ENCODE peak calls at places on chromosomes 12 and 14, in nine cellular contexts. Q is astrocyte, K is kidney, D is GM23248, B is IMR-90, J is neuronal stem cell, I is PC-3, N is mammary epithelial cell, T is HepG2. L is an unnamed sample.

GRCh38 chr12:24360907-24361306 is 411.4 kb upstream of the SOX5 start:
- DNase-seq in Q (peak; percentile 27), K (no peak), D (no peak), B (peak; percentile 19), J (no peak), I (no peak), N (no peak), T (peak; percentile 58), L (no peak)

GRCh38 chr12:107318554-107318803 is 225.1 kb upstream of the CRY1 start:
- DNase-seq in Q (no peak), K (no peak), D (no peak), B (no peak), J (no peak), I (peak; percentile 17), N (no peak), T (no peak), L (no peak)

GRCh38 chr14:63388766-63389431 is 70.2 kb upstream of the GPHB5 start:
- DNase-seq in Q (peak; percentile 13), K (peak; percentile 68), D (peak; percentile 76), B (peak; percentile 58), J (peak; percentile 23), I (peak; percentile 78), N (peak; percentile 26), T (peak; percentile 37), L (peak; percentile 94)

GRCh38 chr12:88493651-88494050 is 86.6 kb downstream of the KITLG start:
- DNase-seq in Q (peak; percentile 90), K (no peak), D (peak; percentile 95), B (peak; percentile 97), J (no peak), I (peak; percentile 95), N (peak; percentile 74), T (no peak), L (no peak)

GRCh38 chr12:1504304-1505150 is 89.9 kb downstream of the FBXL14 start:
- DNase-seq in Q (no peak), K (peak; percentile 32), D (no peak), B (no peak), J (no peak), I (no peak), N (no peak), T (no peak), L (no peak)

GRCh38 chr12:107178776-107179175 is 85.4 kb upstream of the CRY1 start:
- DNase-seq in Q (no peak), K (no peak), D (no peak), B (no peak), J (no peak), I (no peak), N (no peak), T (no peak), L (no peak)

GRCh38 chr12:6463858-6464257 is 6.6 kb downstream of the VAMP1 start:
- DNase-seq in Q (no peak), K (no peak), D (no peak), B (no peak), J (no peak), I (no peak), N (no peak), T (no peak), L (peak; percentile 45)

GRCh38 chr14:59199205-59199604 is 10.7 kb downstream of the DAAM1 start:
- DNase-seq in Q (no peak), K (no peak), D (no peak), B (no peak), J (no peak), I (no peak), N (no peak), T (no peak), L (no peak)

GRCh38 chr14:38203929-38204716 is 3.6 kb upstream of the SSTR1 start:
- DNase-seq in Q (no peak), K (no peak), D (no peak), B (no peak), J (no peak), I (peak; percentile 30), N (no peak), T (no peak), L (no peak)

GRCh38 chr14:105019861-105020814 is 745 bp downstream of the CDCA4 start:
- DNase-seq in Q (no peak), K (peak; percentile 85), D (peak; percentile 73), B (peak; percentile 49), J (peak; percentile 33), I (no peak), N (no peak), T (no peak), L (peak; percentile 79)

GRCh38 chr12:120092531-120093335 is 23.8 kb downstream of the RAB35 start:
- DNase-seq in Q (no peak), K (no peak), D (no peak), B (no peak), J (no peak), I (no peak), N (no peak), T (peak; percentile 32), L (no peak)

GRCh38 chr12:97148941-97149559 is 242.0 kb downstream of the NEDD1 start:
- DNase-seq in Q (no peak), K (peak; percentile 65), D (peak; percentile 48), B (peak; percentile 4), J (no peak), I (peak; percentile 60), N (peak; percentile 26), T (peak; percentile 56), L (peak; percentile 91)

GRCh38 chr14:69043598-69044267 is 64.6 kb upstream of the ACTN1 start:
- DNase-seq in Q (peak; percentile 86), K (no peak), D (peak; percentile 85), B (peak; percentile 77), J (no peak), I (no peak), N (no peak), T (no peak), L (no peak)

GRCh38 chr12:14272954-14273910 is 92.2 kb upstream of the ATF7IP start:
- DNase-seq in Q (no peak), K (no peak), D (no peak), B (peak; percentile 53), J (no peak), I (peak; percentile 21), N (peak; percentile 78), T (no peak), L (peak; percentile 76)

GRCh38 chr14:103257211-103257962 is 76.7 kb upstream of the EIF5 start:
- DNase-seq in Q (peak; percentile 59), K (no peak), D (peak; percentile 45), B (peak; percentile 29), J (no peak), I (peak; percentile 55), N (peak; percentile 82), T (no peak), L (no peak)

GRCh38 chr14:71231521-71232393 is 324.5 kb downstream of the PCNX1 start:
- DNase-seq in Q (no peak), K (no peak), D (no peak), B (no peak), J (no peak), I (no peak), N (no peak), T (no peak), L (peak; percentile 88)

GRCh38 chr12:75842119-75842518 is 189.5 kb downstream of the PHLDA1 start:
- DNase-seq in Q (peak; percentile 30), K (no peak), D (no peak), B (no peak), J (no peak), I (no peak), N (no peak), T (no peak), L (no peak)

GRCh38 chr14:99946652-99947489 is 118.4 kb upstream of the EVL start:
- DNase-seq in Q (no peak), K (no peak), D (peak; percentile 48), B (no peak), J (peak; percentile 37), I (peak; percentile 39), N (no peak), T (no peak), L (peak; percentile 73)

GRCh38 chr12:98660521-98660920 is 15.4 kb downstream of the APAF1 start:
- DNase-seq in Q (no peak), K (no peak), D (no peak), B (no peak), J (no peak), I (no peak), N (no peak), T (no peak), L (no peak)

GRCh38 chr12:91574975-91575374 is 392.4 kb upstream of the DCN start:
- DNase-seq in Q (no peak), K (no peak), D (no peak), B (no peak), J (no peak), I (no peak), N (no peak), T (no peak), L (no peak)

DNA sequence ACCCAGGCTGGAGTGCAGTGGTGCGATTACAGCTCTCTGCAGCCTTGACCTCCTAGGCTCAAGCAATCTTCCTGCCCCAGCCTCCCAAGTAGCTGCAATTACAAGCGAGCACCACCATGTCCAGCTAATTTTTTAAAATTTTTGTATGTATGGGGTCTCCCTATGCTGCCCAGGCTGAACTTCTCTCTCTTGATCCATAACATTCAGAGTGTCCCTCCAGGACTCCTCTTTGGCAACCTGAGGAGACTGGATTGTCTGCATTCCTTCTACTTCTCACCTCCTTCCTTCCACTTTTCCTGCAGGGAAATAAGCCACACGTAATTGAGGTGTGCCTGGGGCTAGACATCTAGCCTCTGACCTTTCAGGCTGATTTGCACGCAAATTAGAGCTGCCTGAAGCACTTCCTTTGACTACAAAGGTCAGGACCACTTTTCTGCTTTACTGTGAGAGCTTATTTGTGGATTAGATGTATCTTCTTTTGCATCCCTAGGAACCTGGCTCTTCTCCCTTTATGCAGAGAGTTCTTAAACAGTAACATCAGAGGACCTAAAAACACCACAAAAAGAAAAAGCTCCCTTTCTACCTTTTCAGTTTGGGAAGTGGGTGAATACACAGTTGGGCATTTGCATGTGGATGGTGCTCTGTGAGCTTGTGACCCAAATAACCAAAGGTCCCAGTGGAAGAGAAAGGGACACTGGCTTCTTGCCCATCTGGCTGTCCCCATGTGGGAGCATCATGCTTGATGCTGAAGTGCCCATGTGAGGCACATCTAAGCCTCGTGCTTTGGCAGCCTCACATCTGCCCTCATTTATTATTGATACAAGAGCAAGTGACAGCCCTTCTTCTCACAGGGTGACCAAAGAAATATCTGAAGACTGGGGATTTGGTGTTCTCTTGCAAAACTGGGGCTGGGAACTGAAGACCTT is 33.5 kb downstream of the PYGL start:
- DNase-seq in Q (no peak), K (no peak), D (no peak), B (no peak), J (no peak), I (no peak), N (no peak), T (no peak), L (no peak)
- H3K27ac ChIP-seq in Q (no peak overlapping the region), K (no peak overlapping the region), D (no peak overlapping the region), B (no peak overlapping the region), J (no peak overlapping the region), I (no peak overlapping the region), N (no peak overlapping the region), T (no peak overlapping the region), L (no peak overlapping the region)

GRCh38 chr14:93962701-93963601 is 13.4 kb downstream of the ASB2 start:
- DNase-seq in Q (peak; percentile 16), K (peak; percentile 65), D (no peak), B (peak; percentile 74), J (no peak), I (no peak), N (no peak), T (no peak), L (peak; percentile 74)
- H3K4me3 ChIP-seq in Q (no peak overlapping the region), K (no peak overlapping the region), D (no peak overlapping the region), B (no peak overlapping the region), J (no peak overlapping the region), I (no peak overlapping the region), N (no peak overlapping the region), T (no peak overlapping the region), L (no peak overlapping the region)

GRCh38 chr14:52033131-52033642 is 35.7 kb downstream of the NID2 start:
- DNase-seq in Q (peak; percentile 60), K (no peak), D (peak; percentile 87), B (peak; percentile 55), J (no peak), I (no peak), N (peak; percentile 8), T (no peak), L (no peak)
- H3K9ac ChIP-seq in Q (peak overlapping the region; percentile 34), K (no peak overlapping the region), D (peak overlapping the region; percentile 80), B (no peak overlapping the region), J (no peak overlapping the region), I (no peak overlapping the region), N (no peak overlapping the region), T (no peak overlapping the region), L (no peak overlapping the region)

GRCh38 chr14:73660511-73660910 is 15.7 kb downstream of the DNAL1 start:
- DNase-seq in Q (no peak), K (no peak), D (no peak), B (no peak), J (no peak), I (no peak), N (no peak), T (no peak), L (no peak)
- H3K27ac ChIP-seq in Q (no peak overlapping the region), K (no peak overlapping the region), D (no peak overlapping the region), B (no peak overlapping the region), J (no peak overlapping the region), I (no peak overlapping the region), N (no peak overlapping the region), T (no peak overlapping the region), L (no peak overlapping the region)

L was measured in Karpas-422.